ENCODE peak calls at places on chromosomes 2 and 18, in ten cellular contexts. L is IMR-90, D is K562, M is ascending aorta, N is stomach, A is neuronal stem cell, R is cardiac muscle cell, T is right cardiac atrium, I is ovary, Y is breast epithelium. H is an unnamed sample. For H3K4me1, the result is how much of the 10 kb centered on the place peaks cover.

GRCh38 chr2:151637284-151637781 is 96.9 kb downstream of the NEB start:
- DNase-seq in L (no peak), D (no peak), M (no peak), N (no peak), A (no peak), R (no peak), T (peak), I (no peak), Y (no peak), H (peak)

GRCh38 chr18:63339920-63340484 is 20.4 kb upstream of the BCL2 start:
- DNase-seq in L (peak), D (peak), M (no peak), N (no peak), A (peak), R (peak), T (no peak), I (peak), Y (no peak), H (no peak)

GRCh38 chr2:45267062-45267702 is 257.9 kb upstream of the SIX2 start:
- DNase-seq in L (no peak), D (no peak), M (no peak), N (peak), A (no peak), R (no peak), T (no peak), I (no peak), Y (no peak), H (no peak)

GRCh38 chr2:170235860-170236638 is 58.1 kb downstream of the MYO3B start:
- DNase-seq in L (peak), D (peak), M (no peak), N (no peak), A (peak), R (peak), T (no peak), I (no peak), Y (no peak), H (no peak)

GRCh38 chr2:202773576-202773975 is 98.0 kb downstream of the ICA1L start:
- DNase-seq in L (no peak), D (no peak), M (no peak), N (no peak), A (no peak), R (no peak), T (no peak), I (no peak), Y (no peak), H (no peak)

GRCh38 chr18:78780719-78781600 is 198.7 kb upstream of the SALL3 start:
- DNase-seq in L (no peak), D (no peak), M (peak), N (peak), A (no peak), R (no peak), T (no peak), I (no peak), Y (no peak), H (no peak)

GRCh38 chr2:23600336-23600735 is 215.4 kb downstream of the KLHL29 start:
- DNase-seq in L (no peak), D (no peak), M (no peak), N (no peak), A (no peak), R (no peak), T (no peak), I (no peak), Y (no peak), H (no peak)

GRCh38 chr2:61272421-61273070 is 110.6 kb downstream of the C2orf74 start:
- DNase-seq in L (peak), D (no peak), M (no peak), N (no peak), A (no peak), R (no peak), T (no peak), I (no peak), Y (no peak), H (no peak)

GRCh38 chr2:186486651-186487647 is 889 bp downstream of the ZC3H15 start:
- DNase-seq in L (peak), D (no peak), M (no peak), N (no peak), A (no peak), R (peak), T (no peak), I (no peak), Y (no peak), H (no peak)

GRCh38 chr18:46133534-46133933 is 29.3 kb downstream of the HAUS1 start:
- DNase-seq in L (no peak), D (no peak), M (no peak), N (no peak), A (no peak), R (no peak), T (no peak), I (no peak), Y (no peak), H (no peak)

GRCh38 chr2:229340086-229340760 is 69.1 kb upstream of the PID1 start:
- DNase-seq in L (peak), D (no peak), M (no peak), N (no peak), A (no peak), R (no peak), T (no peak), I (no peak), Y (no peak), H (no peak)

GRCh38 chr2:98032086-98032485 is 36.3 kb upstream of the TMEM131 start:
- DNase-seq in L (no peak), D (no peak), M (no peak), N (no peak), A (no peak), R (no peak), T (no peak), I (no peak), Y (no peak), H (no peak)

GRCh38 chr2:25041307-25041927 is 459 bp upstream of the EFR3B start:
- DNase-seq in L (peak), D (peak), M (peak), N (peak), A (peak), R (peak), T (peak), I (peak), Y (peak), H (peak)

GRCh38 chr2:137333386-137333972 is 568.1 kb downstream of the THSD7B start:
- DNase-seq in L (no peak), D (no peak), M (no peak), N (no peak), A (no peak), R (no peak), T (no peak), I (no peak), Y (no peak), H (no peak)

GRCh38 chr2:29504746-29505145 is 389.5 kb downstream of the CLIP4 start:
- DNase-seq in L (no peak), D (no peak), M (no peak), N (no peak), A (no peak), R (no peak), T (no peak), I (no peak), Y (no peak), H (no peak)

GRCh38 chr2:222318712-222319575 is 20.1 kb upstream of the PAX3 start:
- DNase-seq in L (no peak), D (no peak), M (no peak), N (no peak), A (peak), R (peak), T (no peak), I (no peak), Y (no peak), H (no peak)

GRCh38 chr2:8475349-8476045 is 206.4 kb upstream of the ID2 start:
- DNase-seq in L (no peak), D (no peak), M (no peak), N (no peak), A (no peak), R (no peak), T (no peak), I (no peak), Y (no peak), H (no peak)

GRCh38 chr2:8545676-8546318 is 136.1 kb upstream of the ID2 start:
- DNase-seq in L (no peak), D (no peak), M (no peak), N (peak), A (no peak), R (no peak), T (no peak), I (peak), Y (no peak), H (peak)

GRCh38 chr2:18514838-18515461 is 45.5 kb downstream of the RDH14 start:
- DNase-seq in L (no peak), D (no peak), M (no peak), N (no peak), A (no peak), R (no peak), T (no peak), I (no peak), Y (no peak), H (no peak)

GRCh38 chr2:154992826-154993225 is 294.3 kb downstream of the KCNJ3 start:
- DNase-seq in L (no peak), D (no peak), M (no peak), N (no peak), A (no peak), R (no peak), T (no peak), I (no peak), Y (no peak), H (no peak)

GRCh38 chr2:208306291-208306690 is 40.2 kb downstream of the PIKFYVE start:
- DNase-seq in L (peak), D (no peak), M (no peak), N (no peak), A (no peak), R (no peak), T (no peak), I (no peak), Y (no peak), H (no peak)

GRCh38 chr2:44130441-44130840 is 38.2 kb upstream of the PPM1B start:
- DNase-seq in L (peak), D (peak), M (no peak), N (no peak), A (no peak), R (no peak), T (no peak), I (no peak), Y (no peak), H (no peak)

GRCh38 chr18:37567061-37567993 is 1.7 kb upstream of the CELF4 start:
- DNase-seq in L (no peak), D (no peak), M (no peak), N (no peak), A (no peak), R (peak), T (no peak), I (no peak), Y (no peak), H (peak)

GRCh38 chr18:1014951-1015627 is 110.4 kb downstream of the ADCYAP1 start:
- DNase-seq in L (no peak), D (no peak), M (no peak), N (no peak), A (no peak), R (peak), T (no peak), I (no peak), Y (no peak), H (no peak)

GRCh38 chr2:220127857-220128256 is 500.4 kb downstream of the SLC4A3 start:
- DNase-seq in L (no peak), D (no peak), M (no peak), N (no peak), A (no peak), R (no peak), T (no peak), I (no peak), Y (no peak), H (no peak)

GRCh38 chr18:69000366-69000765 is 202.5 kb downstream of the CCDC102B start:
- DNase-seq in L (peak), D (no peak), M (no peak), N (no peak), A (no peak), R (no peak), T (no peak), I (no peak), Y (no peak), H (no peak)

GRCh38 chr2:48600917-48601316 is 16.7 kb upstream of the GTF2A1L start:
- DNase-seq in L (peak), D (no peak), M (no peak), N (no peak), A (no peak), R (no peak), T (no peak), I (no peak), Y (no peak), H (no peak)

GRCh38 chr2:54429811-54430600 is 26.1 kb upstream of the SPTBN1 start:
- DNase-seq in L (no peak), D (peak), M (no peak), N (no peak), A (no peak), R (no peak), T (peak), I (no peak), Y (no peak), H (no peak)

GRCh38 chr2:223081789-223082188 is 29.8 kb downstream of the KCNE4 start:
- DNase-seq in L (no peak), D (no peak), M (no peak), N (no peak), A (no peak), R (no peak), T (no peak), I (no peak), Y (no peak), H (no peak)

GRCh38 chr2:215036314-215036713 is 102.1 kb downstream of the ABCA12 start:
- DNase-seq in L (no peak), D (no peak), M (no peak), N (no peak), A (no peak), R (no peak), T (no peak), I (no peak), Y (no peak), H (no peak)

GRCh38 chr2:101706121-101706818 is 8.8 kb downstream of the MAP4K4 start:
- DNase-seq in L (no peak), D (no peak), M (no peak), N (no peak), A (no peak), R (no peak), T (no peak), I (no peak), Y (no peak), H (no peak)

GRCh38 chr2:43323810-43324588 is 97.6 kb upstream of the ZFP36L2 start:
- DNase-seq in L (no peak), D (no peak), M (peak), N (no peak), A (no peak), R (no peak), T (peak), I (peak), Y (peak), H (no peak)

GRCh38 chr2:58110765-58111164 is 64.2 kb downstream of the VRK2 start:
- DNase-seq in L (no peak), D (peak), M (no peak), N (no peak), A (no peak), R (no peak), T (no peak), I (no peak), Y (no peak), H (no peak)

GRCh38 chr2:31384351-31384750 is 30.2 kb downstream of the XDH start:
- DNase-seq in L (peak), D (no peak), M (no peak), N (no peak), A (no peak), R (no peak), T (no peak), I (no peak), Y (peak), H (no peak)

GRCh38 chr2:3142961-3143571 is 234.6 kb downstream of the EIPR1 start:
- DNase-seq in L (no peak), D (no peak), M (no peak), N (peak), A (no peak), R (no peak), T (no peak), I (no peak), Y (no peak), H (no peak)

GRCh38 chr2:227617316-227618250 is at the start of gene SCYGR4:
- DNase-seq in L (no peak), D (no peak), M (no peak), N (no peak), A (no peak), R (no peak), T (no peak), I (no peak), Y (no peak), H (no peak)

GRCh38 chr2:36695746-36696415 is 626 bp upstream of the VIT start:
- DNase-seq in L (peak), D (no peak), M (no peak), N (no peak), A (no peak), R (no peak), T (no peak), I (no peak), Y (no peak), H (no peak)

DNA sequence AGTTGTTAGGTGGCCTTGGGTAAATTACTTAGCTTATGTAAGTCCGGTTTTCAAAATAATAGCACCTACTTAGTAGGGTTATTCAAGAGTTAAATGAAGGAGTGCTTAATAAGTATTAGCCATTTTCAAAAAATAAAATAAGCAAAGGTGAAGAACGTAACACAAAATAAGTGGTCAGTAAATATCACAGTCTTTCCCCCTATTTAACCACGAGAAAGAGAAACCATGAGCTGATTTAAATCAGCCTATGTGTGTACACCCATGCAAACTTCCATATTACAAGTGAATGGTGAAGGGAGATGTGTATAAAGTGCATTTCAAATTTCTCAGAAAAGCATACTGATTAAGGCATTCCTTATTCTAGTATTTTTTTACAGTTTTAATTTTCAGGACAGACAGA is 2.2 kb downstream of the WIPF1 start:
- DNase-seq in L (no peak), D (no peak), M (no peak), N (no peak), A (no peak), R (no peak), T (no peak), I (no peak), Y (no peak), H (no peak)
- H3K4me3 ChIP-seq in L (no peak), D (no peak), M (peak), N (peak), A (no peak), R (no peak), T (peak), I (no peak), Y (no peak), H (peak)

DNA sequence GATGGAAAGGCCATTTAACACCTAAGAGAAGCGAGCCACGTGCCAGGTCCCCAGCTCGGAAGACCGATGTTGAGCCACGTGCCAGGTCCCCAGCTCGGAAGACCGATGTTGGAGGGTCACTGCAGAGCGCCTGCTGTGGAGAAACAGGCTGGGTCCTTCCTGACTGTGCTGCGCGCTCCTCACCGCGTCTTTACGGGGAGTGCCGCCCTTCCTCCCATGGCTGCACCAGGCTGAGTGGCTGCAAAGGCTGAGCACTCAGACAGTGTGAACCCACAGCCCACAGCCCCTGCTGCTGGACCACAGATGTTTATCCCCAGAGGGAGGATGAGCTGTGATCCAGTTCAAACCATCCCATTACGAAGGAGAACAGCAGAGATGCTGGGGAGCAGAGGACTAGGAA is 55.7 kb downstream of the RTP5 start:
- DNase-seq in L (no peak), D (no peak), M (no peak), N (peak), A (no peak), R (no peak), T (no peak), I (no peak), Y (no peak), H (no peak)
- H3K4me1 ChIP-seq in L (under half), D (under half), M (under half), N (under half), A (under half), R (under half), T (under half), I (under half), Y (under half), H (under half)

DNA sequence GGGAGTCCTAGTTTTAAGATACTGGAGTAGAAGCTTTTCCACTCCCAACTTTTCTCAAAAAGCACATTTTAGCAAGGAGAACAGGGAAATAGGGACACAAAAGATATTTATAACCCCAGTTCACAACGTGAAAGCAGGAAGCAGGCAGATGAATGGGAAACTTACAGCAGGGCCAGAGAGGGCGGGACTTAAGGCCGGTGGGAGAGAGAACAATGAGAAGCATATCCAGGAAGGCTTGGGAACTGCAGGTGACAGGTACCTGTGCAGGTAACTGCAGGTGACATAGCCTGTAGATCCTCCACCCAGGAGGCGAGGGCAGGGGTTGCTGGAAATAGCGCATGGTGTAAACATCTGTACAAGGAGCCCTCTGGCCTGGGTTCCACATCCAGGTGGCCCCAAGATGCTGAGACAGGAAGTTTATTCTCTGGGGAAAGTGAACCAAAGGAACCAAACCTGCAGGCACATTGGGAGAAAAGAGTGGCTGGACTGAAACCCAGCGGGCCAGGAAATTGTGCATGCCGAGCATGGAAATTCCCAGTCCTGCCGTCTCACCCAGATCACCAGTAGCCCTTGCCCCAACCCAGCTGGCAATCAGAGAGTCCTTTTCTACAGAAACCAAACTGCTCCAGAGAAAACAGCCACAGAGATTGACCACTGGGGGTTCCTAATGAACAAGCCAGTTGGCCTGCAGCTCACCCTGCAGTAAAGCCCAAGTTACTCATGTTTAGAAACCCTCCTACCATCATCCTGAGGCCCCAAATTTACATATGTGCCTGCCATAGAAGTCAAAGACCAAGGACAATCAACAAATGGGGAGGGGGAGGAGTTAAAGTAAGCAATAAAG is 24.3 kb upstream of the COL6A3 start:
- DNase-seq in L (no peak), D (no peak), M (peak), N (peak), A (no peak), R (no peak), T (no peak), I (no peak), Y (peak), H (no peak)
- H3K27ac ChIP-seq in L (no peak), D (no peak), M (peak), N (peak), A (no peak), R (no peak), T (no peak), I (no peak), Y (no peak), H (no peak)

DNA sequence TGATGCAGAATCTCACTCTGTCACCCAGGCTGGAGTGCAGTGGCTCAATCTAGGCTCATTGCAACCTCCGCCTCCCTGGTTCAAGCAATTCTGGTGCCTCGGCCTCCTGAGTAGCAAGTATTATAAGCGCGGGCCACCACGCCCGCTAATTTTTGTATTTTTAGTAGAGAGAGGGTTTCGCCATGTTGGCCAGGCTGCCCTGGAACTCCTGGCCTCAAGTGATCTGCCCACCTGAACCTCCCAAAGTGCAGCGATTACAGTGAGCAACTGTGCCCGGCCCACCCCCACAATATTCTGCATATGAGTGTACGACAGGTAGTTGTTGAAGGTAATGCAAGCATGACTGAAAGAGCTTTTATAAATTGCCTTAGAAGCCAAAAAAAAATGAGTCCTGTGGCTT is 1.2 kb downstream of the WDR75 start:
- DNase-seq in L (no peak), D (no peak), M (no peak), N (no peak), A (no peak), R (no peak), T (peak), I (no peak), Y (no peak), H (peak)
- H3K4me3 ChIP-seq in L (no peak), D (peak), M (peak), N (no peak), A (peak), R (peak), T (peak), I (no peak), Y (no peak), H (peak)

H was measured in left lung.